ENCODE peak calls at places on chromosomes 5 and 9, in six cellular contexts. A, F, V, N, R and O are unnamed samples.

GRCh38 chr9:33480094-33480493 is 6.4 kb upstream of the NOL6 start:
- DNase-seq in V (no peak), F (no peak), A (no peak), R (no peak), N (no peak), O (no peak)

GRCh38 chr9:95670122-95670521 is 153.4 kb upstream of the PTCH1 start:
- DNase-seq in V (no peak), F (no peak), R (no peak), N (no peak), A (no peak), O (no peak)

GRCh38 chr9:68513385-68513784 is 27.3 kb downstream of the TMEM252 start:
- DNase-seq in R (no peak), A (no peak), N (no peak), V (no peak), F (no peak), O (no peak)

GRCh38 chr9:88355166-88355565 is 33.1 kb upstream of the SPIN1 start:
- DNase-seq in R (no peak), V (peak), F (no peak), A (no peak), N (no peak), O (peak)

GRCh38 chr5:163807781-163808180 is 302.4 kb downstream of the MAT2B start:
- DNase-seq in R (no peak), A (no peak), V (no peak), F (no peak), N (no peak), O (no peak)

GRCh38 chr5:165559645-165560044 is 2054.2 kb downstream of the MAT2B start:
- DNase-seq in A (no peak), N (no peak), F (no peak), V (no peak), R (no peak), O (no peak)

GRCh38 chr9:21831841-21832509 is 29.5 kb downstream of the MTAP start:
- DNase-seq in A (no peak), F (no peak), V (peak), N (peak), R (peak), O (no peak)

GRCh38 chr5:4640793-4641192 is 499.3 kb upstream of the ADAMTS16 start:
- DNase-seq in R (no peak), V (peak), F (no peak), N (no peak), A (no peak), O (no peak)

GRCh38 chr5:97986069-97986468 is 787.4 kb upstream of the RGMB start:
- DNase-seq in N (no peak), R (peak), F (no peak), A (no peak), V (peak), O (peak)

GRCh38 chr9:134557331-134557730 is 84.3 kb upstream of the COL5A1 start:
- DNase-seq in A (peak), V (no peak), R (no peak), F (peak), N (no peak), O (no peak)

GRCh38 chr5:135657536-135658307 is 78.9 kb upstream of the CXCL14 start:
- DNase-seq in V (no peak), R (no peak), A (no peak), N (no peak), F (no peak), O (no peak)